ENCODE peak calls at places on chromosome 3, in nine cellular contexts. C is ovary; Q is dorsolateral prefrontal cortex; O is breast epithelium; R is CD8-positive, alpha-beta T cell; A is IMR-90; F is AG04450; Y is heart left ventricle; N is colonic mucosa. I is an unnamed sample.

GRCh38 chr3:39639344-39640236 is 169.8 kb upstream of the MYRIP start:
- DNase-seq in C (no peak), Y (no peak), A (peak; percentile 96), F (peak; percentile 79), O (no peak), N (no peak), R (no peak), Q (no peak), I (peak; percentile 93)

GRCh38 chr3:32140943-32141342 is 34.5 kb downstream of the GPD1L start:
- DNase-seq in A (peak; percentile 8), Y (no peak), O (no peak), N (no peak), C (no peak), Q (no peak), F (no peak), R (no peak), I (no peak)

GRCh38 chr3:71245052-71245488 is 338.5 kb downstream of the FOXP1 start:
- DNase-seq in R (no peak), N (no peak), F (peak; percentile 74), Y (no peak), A (peak; percentile 83), O (no peak), C (peak; percentile 68), Q (no peak), I (no peak)

GRCh38 chr3:48125026-48125704 is 63.1 kb downstream of the CDC25A start:
- DNase-seq in C (peak; percentile 72), Q (no peak), F (peak; percentile 63), O (no peak), A (peak; percentile 91), R (no peak), N (no peak), Y (no peak), I (no peak)

GRCh38 chr3:31142139-31142538 is 247.7 kb upstream of the GADL1 start:
- DNase-seq in N (no peak), O (no peak), A (no peak), Q (no peak), Y (no peak), C (no peak), R (no peak), F (no peak), I (no peak)

GRCh38 chr3:148333091-148333490 is 364.6 kb upstream of the AGTR1 start:
- DNase-seq in R (no peak), A (no peak), C (no peak), Y (no peak), N (no peak), F (no peak), Q (no peak), O (no peak), I (no peak)

GRCh38 chr3:187623285-187623814 is 46.8 kb downstream of the SST start:
- DNase-seq in A (no peak), R (no peak), N (no peak), O (no peak), Q (no peak), Y (no peak), C (no peak), F (no peak), I (no peak)

GRCh38 chr3:197546307-197547085 is 9.3 kb downstream of the BDH1 start:
- DNase-seq in C (no peak), R (no peak), O (no peak), A (no peak), N (no peak), F (no peak), Y (no peak), Q (no peak), I (no peak)

GRCh38 chr3:192577271-192577670 is 150.1 kb downstream of the FGF12 start:
- DNase-seq in R (no peak), A (no peak), O (no peak), Q (no peak), N (no peak), F (no peak), Y (no peak), C (no peak), I (no peak)

GRCh38 chr3:5009506-5010100 is 30.4 kb downstream of the BHLHE40 start:
- DNase-seq in A (no peak), Q (no peak), O (no peak), C (no peak), N (no peak), R (no peak), F (no peak), Y (no peak), I (no peak)

GRCh38 chr3:60133269-60133877 is 1083.5 kb upstream of the CFAP20DC start:
- DNase-seq in N (no peak), C (no peak), F (no peak), Y (no peak), A (no peak), O (no peak), R (no peak), Q (no peak), I (no peak)

GRCh38 chr3:49638445-49638844 is 35.7 kb upstream of the APEH start:
- DNase-seq in Y (no peak), C (no peak), N (no peak), A (peak; percentile 31), Q (peak; percentile 85), O (no peak), F (no peak), R (no peak), I (no peak)

GRCh38 chr3:123066896-123067688 is at the start of gene PDIA5:
- DNase-seq in R (peak; percentile 71), O (peak; percentile 76), C (peak; percentile 90), Q (peak; percentile 91), Y (peak; percentile 95), N (peak; percentile 93), F (peak; percentile 66), A (peak; percentile 86), I (no peak)

GRCh38 chr3:161069441-161070251 is 35.5 kb downstream of the B3GALNT1 start:
- DNase-seq in O (no peak), F (peak; percentile 1), Q (no peak), R (no peak), C (no peak), N (no peak), A (peak; percentile 46), Y (no peak), I (peak; percentile 78)

GRCh38 chr3:133568294-133569014 is 5.0 kb upstream of the CDV3 start:
- DNase-seq in Y (no peak), F (no peak), O (no peak), N (no peak), R (no peak), C (no peak), Q (no peak), A (peak; percentile 92), I (peak; percentile 95)

GRCh38 chr3:66039590-66039887 is 821 bp upstream of the MAGI1 start:
- DNase-seq in Q (no peak), R (no peak), O (no peak), A (no peak), C (peak; percentile 55), F (no peak), Y (peak; percentile 63), N (peak; percentile 48), I (no peak)

DNA sequence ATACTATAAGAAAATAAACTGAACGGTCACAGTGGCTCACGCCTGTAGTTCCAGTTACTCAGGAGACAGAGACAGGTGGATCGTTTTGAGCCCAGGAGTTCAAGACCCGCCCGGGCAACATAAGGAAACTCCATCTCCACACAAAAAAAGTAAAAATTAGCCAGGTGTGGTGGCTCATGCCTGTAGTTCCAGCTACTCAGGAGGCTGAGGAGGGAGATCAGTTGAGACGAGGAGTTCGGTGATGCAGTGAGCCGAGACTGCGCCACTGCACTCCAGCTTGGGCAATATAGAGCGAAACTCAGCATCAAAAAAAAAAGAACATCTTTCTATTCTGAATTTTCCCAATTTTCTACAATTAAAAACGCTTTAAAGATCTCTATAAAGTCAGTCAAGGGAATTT is 1.0 kb upstream of the SEC62 start:
- DNase-seq in F (no peak), Y (no peak), O (no peak), A (no peak), Q (no peak), C (no peak), N (no peak), R (no peak), I (no peak)
- H3K4me3 ChIP-seq in F (no peak overlapping the region), Y (no peak overlapping the region), O (peak overlapping the region; percentile 79), A (no peak overlapping the region), Q (peak overlapping the region; percentile 90), C (no peak overlapping the region), N (peak overlapping the region; percentile 79), R (peak overlapping the region; percentile 87), I (no peak overlapping the region)

GRCh38 chr3:121064121-121064520 is 156.1 kb downstream of the STXBP5L start:
- DNase-seq in A (no peak), Y (no peak), R (no peak), C (no peak), N (no peak), F (no peak), Q (no peak), O (no peak), I (no peak)
- H3K27me3 ChIP-seq in A (no peaks in the 10 kb centered on the region), Y (no peaks in the 10 kb centered on the region), R (no peaks in the 10 kb centered on the region), C (no peaks in the 10 kb centered on the region), N (no peaks in the 10 kb centered on the region), F (no peaks in the 10 kb centered on the region), Q (no peaks in the 10 kb centered on the region), O (no peaks in the 10 kb centered on the region), I (no peaks in the 10 kb centered on the region)

DNA sequence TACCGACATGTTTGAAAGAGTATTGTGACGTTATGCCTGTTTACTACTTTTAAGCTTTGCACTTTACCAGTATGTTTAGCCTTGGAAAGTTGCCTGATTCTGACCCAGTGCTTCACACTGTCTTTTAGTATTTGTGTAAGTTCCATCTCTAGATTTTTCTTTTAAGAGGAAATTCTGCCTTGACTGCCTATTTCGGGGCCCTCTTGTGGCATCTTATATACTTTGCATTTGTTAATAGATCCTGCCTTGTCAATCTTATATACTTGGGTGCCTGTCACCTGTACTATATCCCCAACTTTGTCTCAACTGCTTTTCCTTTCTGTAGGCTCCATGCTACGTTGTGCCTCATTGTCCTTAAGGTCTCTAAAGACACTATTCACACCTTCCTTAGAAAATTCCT is 244.6 kb downstream of the STXBP5L start:
- DNase-seq in C (no peak), Y (no peak), N (no peak), A (no peak), Q (no peak), R (no peak), F (no peak), O (no peak), I (no peak)
- TF ChIP-seq CTCF in C (no peak), Y (no peak), N (no peak), A (no peak), Q (no peak), R (no peak), F (no peak), O (no peak), I (no peak)

GRCh38 chr3:119239421-119239820 is 1.3 kb downstream of the B4GALT4 start:
- DNase-seq in Q (no peak), O (no peak), C (no peak), R (no peak), A (no peak), F (no peak), N (no peak), Y (no peak), I (no peak)
- H3K4me3 ChIP-seq in Q (peak overlapping the region; percentile 62), O (peak overlapping the region; percentile 83), C (peak overlapping the region; percentile 90), R (no peak overlapping the region), A (peak overlapping the region; percentile 82), F (peak overlapping the region; percentile 84), N (peak overlapping the region; percentile 58), Y (peak overlapping the region; percentile 88), I (peak overlapping the region; percentile 55)

I was measured in kidney epithelial cell.